ENCODE peak calls at places on chromosome 6, in six cellular contexts. P is uterus, W is substantia nigra, M is C1 segment of cervical spinal cord, D is Calu3, H is RPMI7951. B is an unnamed sample.

GRCh38 chr6:53830356-53830755 is 35.6 kb downstream of the LRRC1 start:
- DNase-seq in P (no peak), W (no peak), M (no peak), D (no peak), H (no peak), B (no peak)

GRCh38 chr6:134707342-134707982 is 242.4 kb downstream of the ALDH8A1 start:
- DNase-seq in P (no peak), W (no peak), M (no peak), D (peak; percentile 46), H (peak; percentile 32), B (no peak)

GRCh38 chr6:106546322-106547052 is 82.8 kb downstream of the RTN4IP1 start:
- DNase-seq in P (no peak), W (no peak), M (no peak), D (peak; percentile 54), H (peak; percentile 79), B (no peak)

GRCh38 chr6:10033223-10033829 is 381.5 kb downstream of the TFAP2A start:
- DNase-seq in P (no peak), W (no peak), M (no peak), D (peak; percentile 69), H (peak; percentile 62), B (no peak)

GRCh38 chr6:121216928-121217327 is 117.4 kb downstream of the TBC1D32 start:
- DNase-seq in P (no peak), W (no peak), M (no peak), D (no peak), H (peak; percentile 48), B (no peak)

GRCh38 chr6:169427856-169428255 is 174.2 kb upstream of the THBS2 start:
- DNase-seq in P (peak; percentile 69), W (no peak), M (no peak), D (no peak), H (peak; percentile 68), B (peak; percentile 74)

GRCh38 chr6:166999845-167000253 is 652 bp downstream of the CEP43 start:
- DNase-seq in P (no peak), W (no peak), M (no peak), D (no peak), H (no peak), B (no peak)

GRCh38 chr6:77463881-77464867 is 883 bp upstream of the HTR1B start:
- DNase-seq in P (no peak), W (no peak), M (no peak), D (no peak), H (no peak), B (peak; percentile 50)

GRCh38 chr6:142627474-142627873 is 317.5 kb downstream of the HIVEP2 start:
- DNase-seq in P (no peak), W (no peak), M (no peak), D (no peak), H (peak; percentile 30), B (no peak)

GRCh38 chr6:75349262-75349984 is 64.8 kb upstream of the TMEM30A start:
- DNase-seq in P (peak; percentile 40), W (no peak), M (no peak), D (peak; percentile 58), H (peak; percentile 1), B (no peak)

GRCh38 chr6:56482525-56482924 is 160.2 kb downstream of the DST start:
- DNase-seq in P (no peak), W (no peak), M (peak; percentile 8), D (no peak), H (no peak), B (no peak)

GRCh38 chr6:39543117-39543516 is 182.1 kb downstream of the KIF6 start:
- DNase-seq in P (peak; percentile 69), W (no peak), M (no peak), D (no peak), H (no peak), B (peak; percentile 87)